ENCODE peak calls at places on chromosome 17, in seven cellular contexts. L, O, J, P, H, X and B are unnamed samples.

GRCh38 chr17:42675348-42675983 is 1.3 kb downstream of the PLEKHH3 start:
- DNase-seq in J (no peak), X (no peak), O (peak; percentile 89), L (no peak), H (peak; percentile 44), P (no peak), B (peak; percentile 41)

GRCh38 chr17:7549401-7550055 is 670 bp downstream of the TNFSF12 start:
- DNase-seq in O (no peak), X (no peak), H (peak; percentile 62), J (no peak), P (peak; percentile 59), L (no peak), B (no peak)

GRCh38 chr17:78973196-78973595 is 6.5 kb downstream of the LGALS3BP start:
- DNase-seq in X (no peak), P (no peak), O (no peak), L (no peak), J (no peak), H (no peak), B (no peak)

GRCh38 chr17:45129426-45129939 is 2.8 kb downstream of the PLCD3 start:
- DNase-seq in H (peak; percentile 58), J (no peak), P (no peak), L (no peak), X (peak; percentile 54), O (no peak), B (no peak)

GRCh38 chr17:37191219-37191618 is 184.6 kb upstream of the C17orf78 start:
- DNase-seq in X (no peak), L (no peak), P (no peak), H (no peak), J (no peak), O (no peak), B (no peak)

GRCh38 chr17:47844230-47844629 is 3.2 kb upstream of the SCRN2 start:
- DNase-seq in L (no peak), O (no peak), H (no peak), X (no peak), J (no peak), P (no peak), B (peak; percentile 49)

GRCh38 chr17:19262650-19263620 is 25.8 kb downstream of the EPN2 start:
- DNase-seq in L (no peak), P (no peak), H (no peak), J (no peak), O (no peak), X (no peak), B (no peak)

GRCh38 chr17:58414596-58414997 is 2.7 kb downstream of the RNF43 start:
- DNase-seq in P (no peak), L (no peak), H (no peak), X (peak; percentile 53), J (no peak), O (peak; percentile 60), B (no peak)